ENCODE peak calls at places on chromosomes 5 and 9, in six cellular contexts. F, K, I, H, R and X are unnamed samples.

GRCh38 chr9:115595951-115596742 is 478.2 kb upstream of the TNC start:
- DNase-seq in F (no peak), I (peak; percentile 39), H (no peak), R (no peak), K (no peak), X (no peak)

GRCh38 chr5:54804521-54804920 is 180.9 kb downstream of the ESM1 start:
- DNase-seq in I (no peak), R (no peak), H (no peak), F (no peak), K (no peak), X (no peak)

GRCh38 chr9:31347082-31347617 is 1037.3 kb upstream of the ACO1 start:
- DNase-seq in H (no peak), R (no peak), I (no peak), K (no peak), F (no peak), X (no peak)

GRCh38 chr5:148729182-148729581 is 74.9 kb upstream of the HTR4 start:
- DNase-seq in R (peak; percentile 12), H (no peak), F (no peak), K (no peak), I (no peak), X (no peak)

GRCh38 chr5:136020383-136021015 is 8.3 kb upstream of the TGFBI start:
- DNase-seq in F (no peak), H (peak; percentile 89), I (peak; percentile 34), R (peak; percentile 41), K (no peak), X (no peak)

GRCh38 chr9:133100518-133101355 is 20.3 kb downstream of the RALGDS start:
- DNase-seq in I (no peak), R (no peak), K (peak; percentile 49), H (no peak), F (peak; percentile 15), X (no peak)

GRCh38 chr5:134084570-134084969 is 29.9 kb upstream of the TCF7 start:
- DNase-seq in F (no peak), K (no peak), H (no peak), R (no peak), I (no peak), X (no peak)

GRCh38 chr5:172718527-172719114 is 52.4 kb downstream of the DUSP1 start:
- DNase-seq in H (no peak), K (no peak), F (no peak), R (no peak), I (no peak), X (no peak)

DNA sequence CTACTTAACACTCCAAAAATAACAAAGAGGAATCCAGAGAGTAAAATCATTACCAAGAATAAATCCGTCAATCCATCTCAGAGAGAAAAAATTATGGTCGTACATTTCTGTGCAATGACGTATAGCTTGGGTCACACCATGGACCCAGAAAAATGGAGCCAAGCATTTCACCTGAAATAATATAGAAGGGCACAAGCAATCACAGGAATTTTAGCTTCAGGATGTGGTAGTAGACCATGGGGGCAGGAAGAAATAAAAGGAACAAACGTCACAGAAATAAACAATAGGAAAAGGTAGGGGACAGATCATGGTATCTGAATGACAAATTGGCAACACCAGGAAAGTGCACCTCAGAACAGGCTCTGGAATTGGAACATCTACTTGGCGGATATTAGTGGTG is 231.0 kb downstream of the PLK2 start:
- DNase-seq in H (no peak), I (no peak), F (no peak), R (no peak), K (no peak), X (no peak)
- TF ChIP-seq EP300 in H (no peak), I (no peak), F (no peak), R (no peak), K (no peak), X (no peak)

GRCh38 chr5:123460296-123460729 is 37.1 kb upstream of the CEP120 start:
- DNase-seq in K (no peak), H (peak; percentile 8), R (no peak), F (no peak), I (no peak), X (no peak)
- TF ChIP-seq EP300 in K (no peak), H (no peak), R (no peak), F (no peak), I (no peak), X (no peak)

GRCh38 chr5:143544606-143545005 is 141.1 kb upstream of the NR3C1 start:
- DNase-seq in F (no peak), I (no peak), K (no peak), H (no peak), R (no peak), X (no peak)

GRCh38 chr5:143546394-143546793 is 142.9 kb upstream of the NR3C1 start:
- DNase-seq in K (no peak), I (no peak), H (no peak), R (no peak), F (no peak), X (no peak)

GRCh38 chr5:143550985-143551630 is 147.6 kb upstream of the NR3C1 start:
- DNase-seq in H (no peak), K (no peak), R (no peak), I (no peak), F (no peak), X (no peak)

GRCh38 chr5:143543358-143544255 is 140.1 kb upstream of the NR3C1 start:
- DNase-seq in R (no peak), H (peak; percentile 27), K (no peak), F (no peak), I (no peak), X (no peak)

DNA sequence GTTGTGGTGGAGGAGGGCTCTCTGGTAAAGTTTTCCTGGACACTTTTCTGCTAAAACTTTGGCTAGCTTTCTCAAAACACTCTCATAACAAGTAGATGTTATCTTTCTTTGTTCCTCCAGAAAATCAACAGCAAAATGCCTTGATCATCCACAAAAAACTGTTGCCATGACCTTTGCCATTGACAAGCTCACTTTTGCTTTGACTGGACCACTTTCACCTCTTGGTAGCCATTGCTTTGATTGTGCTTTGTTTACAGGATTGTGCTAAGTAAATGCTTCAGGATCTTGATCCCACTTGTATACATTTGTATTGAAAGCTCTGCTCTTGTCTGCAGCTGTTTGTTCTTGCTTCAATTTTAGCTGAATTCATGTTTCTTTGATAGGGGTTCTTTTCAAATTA is 143.9 kb upstream of the NR3C1 start:
- DNase-seq in I (no peak), F (no peak), R (no peak), H (no peak), K (no peak), X (no peak)
- TF ChIP-seq EP300 in I (no peak), F (no peak), R (no peak), H (no peak), K (no peak), X (no peak)

DNA sequence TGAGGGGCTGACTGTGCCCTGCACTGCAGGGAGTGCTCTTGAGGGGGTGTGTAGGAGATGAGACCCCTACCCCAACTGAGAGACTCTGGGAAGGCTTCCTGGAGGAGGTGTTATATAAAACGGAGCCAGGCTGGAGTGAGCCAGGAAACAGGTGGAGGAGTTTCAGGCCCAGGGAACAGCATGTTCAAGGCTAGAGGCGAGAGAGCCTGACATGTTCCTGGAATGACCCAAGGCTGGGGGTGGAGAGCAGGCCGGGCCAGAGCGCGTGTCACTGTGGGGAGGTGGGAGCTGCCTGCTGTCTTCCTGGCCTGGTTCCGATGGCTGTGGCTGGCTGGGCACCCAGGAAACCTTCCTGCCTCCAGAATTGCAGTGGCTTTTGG is 48.7 kb downstream of the RXRA start:
- DNase-seq in R (no peak), F (peak; percentile 83), I (peak; percentile 45), H (no peak), K (no peak), X (no peak)
- TF ChIP-seq EP300 in R (no peak), F (peak; percentile 78), I (peak; percentile 80), H (no peak), K (no peak), X (peak; percentile 90)

DNA sequence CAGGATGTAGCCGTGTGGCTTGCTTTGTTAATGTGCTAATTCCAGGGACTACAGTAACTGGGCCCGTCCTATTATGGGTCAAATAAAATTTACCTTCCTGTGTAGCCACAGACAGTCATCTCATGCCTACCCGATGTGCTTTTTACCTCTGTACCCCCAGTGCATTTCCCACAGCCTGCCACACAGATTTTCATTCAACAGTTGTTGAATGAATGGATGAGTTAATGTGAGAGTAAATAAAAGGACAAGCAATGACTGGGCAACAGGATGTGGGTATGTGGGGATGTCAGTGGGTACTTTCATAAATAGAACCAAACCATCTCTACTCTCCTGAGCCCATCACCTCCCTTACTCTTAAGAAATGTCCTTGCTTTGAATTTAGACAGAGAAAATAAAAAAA is 441.2 kb upstream of the ZNF462 start:
- DNase-seq in R (no peak), F (no peak), K (no peak), H (no peak), I (no peak), X (no peak)
- TF ChIP-seq EP300 in R (no peak), F (no peak), K (no peak), H (no peak), I (no peak), X (no peak)

DNA sequence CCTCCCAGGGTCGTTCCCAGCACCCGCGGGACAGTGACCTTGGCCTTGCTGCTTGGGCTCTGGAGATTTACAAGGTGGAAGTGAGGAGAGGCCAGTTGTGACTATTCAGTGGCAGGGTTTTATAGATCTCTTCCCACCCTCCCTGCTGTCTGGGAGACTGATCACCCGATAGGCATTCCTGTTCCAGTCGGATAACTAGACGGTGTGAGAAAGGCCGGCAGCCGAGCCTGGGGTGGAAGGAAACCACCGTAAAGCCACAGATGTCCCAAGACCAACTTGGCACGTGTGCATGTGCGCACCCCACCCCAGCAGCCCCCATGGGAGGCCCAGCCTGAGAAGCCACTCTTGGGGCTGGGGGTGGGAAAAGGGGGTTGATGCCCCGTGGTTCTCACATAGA is 225.9 kb downstream of the FANCC start:
- DNase-seq in H (no peak), I (no peak), F (peak; percentile 41), K (no peak), R (no peak), X (no peak)
- TF ChIP-seq EP300 in H (no peak), I (no peak), F (no peak), K (no peak), R (no peak), X (no peak)

DNA sequence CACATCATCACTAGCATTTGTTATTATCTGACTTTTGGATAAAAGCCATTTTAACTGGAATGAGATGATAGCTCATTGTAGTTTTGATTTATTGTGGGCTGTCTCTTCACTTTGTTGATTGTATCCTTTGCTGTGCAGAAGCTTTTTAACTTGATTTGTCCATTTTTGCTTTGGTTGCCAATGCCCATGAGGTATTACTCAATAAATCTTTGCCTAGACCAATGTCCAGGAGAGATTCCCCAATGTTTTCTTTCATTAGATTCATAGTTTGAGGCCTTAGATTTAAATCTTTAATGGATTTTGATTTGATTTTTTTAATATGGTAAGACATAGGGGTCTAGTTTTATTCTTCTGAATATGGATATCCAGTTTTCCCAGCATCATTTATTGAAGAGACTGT is 28.8 kb upstream of the SMARCA2 start:
- DNase-seq in H (no peak), F (no peak), K (no peak), R (no peak), I (no peak), X (no peak)
- TF ChIP-seq EP300 in H (no peak), F (no peak), K (no peak), R (no peak), I (no peak), X (no peak)

DNA sequence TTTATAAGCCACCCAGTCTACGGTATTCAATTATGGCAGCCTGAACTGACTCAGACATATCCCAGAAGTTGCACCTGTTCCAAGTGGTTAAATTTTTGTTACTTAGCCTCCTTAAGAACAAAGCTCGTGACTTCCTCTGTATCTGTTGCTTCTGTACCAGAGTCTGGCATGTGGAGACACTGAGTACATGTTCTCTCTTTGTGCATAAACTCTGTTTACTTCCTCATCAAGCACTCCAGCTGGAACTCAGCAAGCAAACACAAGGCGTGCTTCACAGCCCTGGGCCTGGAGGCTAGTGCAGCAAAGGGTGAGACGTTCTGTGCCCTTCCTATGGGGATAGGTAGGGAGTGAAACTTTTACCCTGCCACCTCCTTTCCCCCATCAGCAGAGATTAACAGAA is 19.0 kb downstream of the C9orf152 start:
- DNase-seq in I (peak; percentile 52), K (peak; percentile 78), H (no peak), R (no peak), F (peak; percentile 54), X (peak; percentile 85)
- TF ChIP-seq EP300 in I (peak; percentile 88), K (no peak), H (no peak), R (no peak), F (no peak), X (no peak)